ENCODE peak calls at places on chromosome 17, in four cellular contexts. E is tibial artery, S is fibroblast of lung, P is endodermal cell. R is an unnamed sample. For H3K4me1, the result is how much of the 10 kb centered on the place peaks cover.

GRCh38 chr17:83190601-83191387 is 111.4 kb downstream of the METRNL start:
- DNase-seq in E (peak), S (no peak), P (no peak), R (no peak)

GRCh38 chr17:32331243-32332040 is 10.5 kb downstream of the C17orf75 start:
- DNase-seq in E (no peak), S (no peak), P (no peak), R (no peak)

GRCh38 chr17:66966529-66967418 is 2.3 kb downstream of the CACNG4 start:
- DNase-seq in E (no peak), S (no peak), P (no peak), R (no peak)

GRCh38 chr17:43020030-43020621 is 2.1 kb downstream of the VAT1 start:
- DNase-seq in E (no peak), S (no peak), P (peak), R (peak)

GRCh38 chr17:7897090-7897489 is 8.5 kb downstream of the CHD3 start:
- DNase-seq in E (no peak), S (no peak), P (peak), R (no peak)

GRCh38 chr17:81206166-81206565 is 16.6 kb downstream of the CEP131 start:
- DNase-seq in E (peak), S (no peak), P (no peak), R (no peak)

GRCh38 chr17:17152385-17152784 is 53.7 kb downstream of the PLD6 start:
- DNase-seq in E (peak), S (no peak), P (no peak), R (peak)

GRCh38 chr17:40519089-40519775 is 17.8 kb upstream of the TNS4 start:
- DNase-seq in E (peak), S (no peak), P (peak), R (no peak)

GRCh38 chr17:50817838-50818237 is 17.5 kb upstream of the WFIKKN2 start:
- DNase-seq in E (no peak), S (no peak), P (peak), R (no peak)

GRCh38 chr17:49832840-49833599 is 14.8 kb downstream of the TAC4 start:
- DNase-seq in E (no peak), S (no peak), P (no peak), R (no peak)

GRCh38 chr17:2695243-2695960 is 16.2 kb downstream of the CLUH start:
- DNase-seq in E (peak), S (no peak), P (peak), R (no peak)

GRCh38 chr17:17151962-17152361 is 54.2 kb downstream of the PLD6 start:
- DNase-seq in E (peak), S (peak), P (no peak), R (peak)

GRCh38 chr17:2177235-2177811 is 122.4 kb downstream of the HIC1 start:
- DNase-seq in E (no peak), S (peak), P (no peak), R (no peak)

GRCh38 chr17:65270932-65271700 is 133.9 kb downstream of the RGS9 start:
- DNase-seq in E (no peak), S (peak), P (peak), R (no peak)

GRCh38 chr17:42276359-42276608 is at the start of gene STAT5B:
- DNase-seq in E (peak), S (peak), P (no peak), R (peak)

GRCh38 chr17:50533720-50534148 is 1.2 kb downstream of the EPN3 start:
- DNase-seq in E (no peak), S (peak), P (peak), R (peak)

GRCh38 chr17:32258383-32259121 is 7.1 kb upstream of the RHBDL3 start:
- DNase-seq in E (no peak), S (no peak), P (peak), R (no peak)

GRCh38 chr17:1577186-1577585 is 14.6 kb upstream of the PITPNA start:
- DNase-seq in E (peak), S (peak), P (peak), R (peak)

GRCh38 chr17:37774508-37774907 is 29.6 kb upstream of the HNF1B start:
- DNase-seq in E (no peak), S (no peak), P (no peak), R (no peak)

GRCh38 chr17:17088104-17088485 is 45.8 kb downstream of the MPRIP start:
- DNase-seq in E (peak), S (no peak), P (no peak), R (no peak)

GRCh38 chr17:76697702-76698465 is 12.9 kb downstream of the MXRA7 start:
- DNase-seq in E (peak), S (peak), P (peak), R (no peak)

GRCh38 chr17:65078441-65079160 is 22.1 kb upstream of the GNA13 start:
- DNase-seq in E (no peak), S (peak), P (no peak), R (no peak)

GRCh38 chr17:9115446-9116265 is 94.3 kb downstream of the NTN1 start:
- DNase-seq in E (peak), S (peak), P (peak), R (peak)

GRCh38 chr17:58315281-58315711 is 13.3 kb downstream of the TSPOAP1 start:
- DNase-seq in E (peak), S (no peak), P (no peak), R (no peak)

GRCh38 chr17:44333371-44333770 is 8.7 kb upstream of the SLC25A39 start:
- DNase-seq in E (no peak), S (no peak), P (no peak), R (no peak)

GRCh38 chr17:38735161-38735997 is 5.2 kb downstream of the CISD3 start:
- DNase-seq in E (peak), S (peak), P (peak), R (peak)

GRCh38 chr17:66383353-66383752 is 80.9 kb downstream of the PRKCA start:
- DNase-seq in E (no peak), S (peak), P (no peak), R (no peak)

GRCh38 chr17:61456688-61457225 is 4.5 kb downstream of the TBX4 start:
- DNase-seq in E (no peak), S (no peak), P (peak), R (no peak)
- H3K4me3 ChIP-seq in E (no peak), S (peak), P (peak), R (peak)

GRCh38 chr17:30565073-30565935 is 88.1 kb downstream of the GOSR1 start:
- DNase-seq in E (no peak), S (no peak), P (peak), R (no peak)
- TF ChIP-seq CTCF in E (no peak), S (no peak), P (peak), R (no peak)

DNA sequence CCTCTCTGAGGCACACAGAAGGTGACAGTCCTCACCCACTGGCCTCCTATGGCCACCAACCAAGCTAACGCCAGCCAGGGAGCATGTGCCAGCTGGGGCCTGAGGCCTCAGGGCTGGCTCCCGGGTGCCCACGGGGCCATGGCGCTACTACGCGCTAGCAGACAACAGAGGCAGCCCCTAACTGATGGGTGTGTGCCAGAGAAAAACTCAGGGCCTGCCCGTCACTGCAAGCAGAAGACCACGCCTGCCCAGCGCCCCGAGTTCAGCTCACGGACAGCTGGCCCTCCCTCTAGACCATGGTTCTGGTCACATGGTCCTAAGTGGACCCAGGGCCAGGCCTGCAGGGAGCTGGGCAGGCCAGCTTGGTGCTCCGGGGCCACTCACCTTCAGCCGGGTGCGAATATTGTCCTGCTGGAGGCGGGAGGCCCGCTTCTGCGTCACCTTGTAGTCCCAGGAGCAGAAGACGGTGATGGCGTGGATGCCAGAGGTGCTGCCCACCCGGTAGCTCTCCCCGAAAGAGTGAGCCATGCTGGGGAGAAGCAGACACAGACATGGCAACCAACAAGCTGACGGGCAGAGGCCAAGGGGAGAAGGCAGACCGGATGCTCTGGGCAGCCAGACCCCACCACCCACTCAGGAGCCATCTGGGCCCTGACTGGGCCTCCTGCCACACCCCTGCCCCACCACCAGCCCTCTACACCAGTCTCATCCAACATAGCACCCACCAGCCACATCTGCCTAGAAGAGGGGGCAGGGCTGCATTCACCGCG is 6.1 kb downstream of the TMC6 start:
- DNase-seq in E (no peak), S (no peak), P (no peak), R (no peak)
- H3K4me1 ChIP-seq in E (under half), S (under half), P (under half), R (under half)

GRCh38 chr17:4718276-4718675 is 7.8 kb downstream of the ARRB2 start:
- DNase-seq in E (no peak), S (no peak), P (no peak), R (no peak)

GRCh38 chr17:4717791-4718190 is 7.4 kb downstream of the ARRB2 start:
- DNase-seq in E (no peak), S (no peak), P (no peak), R (no peak)

GRCh38 chr17:4716081-4716480 is 5.6 kb downstream of the ARRB2 start:
- DNase-seq in E (no peak), S (no peak), P (no peak), R (no peak)

GRCh38 chr17:4712526-4712925 is 2.1 kb downstream of the ARRB2 start:
- DNase-seq in E (no peak), S (no peak), P (no peak), R (no peak)

GRCh38 chr17:4715071-4715749 is 4.8 kb downstream of the ARRB2 start:
- DNase-seq in E (no peak), S (no peak), P (no peak), R (no peak)
- H3K4me3 ChIP-seq in E (no peak), S (no peak), P (no peak), R (no peak)

GRCh38 chr17:29565643-29566472 is 979 bp downstream of the ABHD15 start:
- DNase-seq in E (no peak), S (no peak), P (peak), R (peak)
- TF ChIP-seq CTCF in E (no peak), S (no peak), P (peak), R (peak)

R was measured in heart right ventricle.